ENCODE peak calls at places on chromosome X, in eight cellular contexts. F, T, X, A, C, U, W and D are unnamed samples.

GRCh38 chrX:109393859-109394258 is 88.0 kb downstream of the GUCY2F start:
- DNase-seq in A (no peak), W (no peak), U (peak), T (no peak), X (peak), F (no peak), C (no peak), D (peak)

GRCh38 chrX:1322393-1322792 is 14.2 kb upstream of the IL3RA start:
- DNase-seq in T (no peak), U (no peak), X (no peak), C (peak), F (no peak), A (no peak), W (no peak), D (no peak)

GRCh38 chrX:20517565-20517964 is 250.9 kb upstream of the RPS6KA3 start:
- DNase-seq in C (no peak), T (no peak), U (peak), A (no peak), X (no peak), W (no peak), F (no peak), D (no peak)

GRCh38 chrX:14864626-14865025 is 8.2 kb downstream of the FANCB start:
- DNase-seq in C (no peak), W (no peak), F (no peak), A (no peak), U (peak), X (no peak), T (no peak), D (no peak)

GRCh38 chrX:14630724-14631123 is 101.4 kb downstream of the GLRA2 start:
- DNase-seq in W (no peak), U (no peak), C (peak), F (no peak), X (peak), A (no peak), T (no peak), D (no peak)

GRCh38 chrX:47321978-47322377 is 48.4 kb upstream of the ZNF157 start:
- DNase-seq in W (no peak), X (peak), A (peak), C (no peak), T (no peak), U (no peak), F (peak), D (no peak)

GRCh38 chrX:139776614-139777013 is 68.6 kb upstream of the MCF2 start:
- DNase-seq in W (no peak), F (no peak), C (no peak), X (no peak), T (no peak), A (no peak), U (no peak), D (no peak)

GRCh38 chrX:140672840-140673731 is 36.5 kb upstream of the LINC00632 start:
- DNase-seq in U (no peak), A (no peak), X (peak), F (no peak), C (no peak), W (no peak), T (no peak), D (no peak)

GRCh38 chrX:68995386-68995779 is 166.6 kb downstream of the EFNB1 start:
- DNase-seq in F (no peak), U (no peak), A (no peak), T (no peak), X (peak), C (no peak), W (no peak), D (no peak)

GRCh38 chrX:120336899-120337298 is 25.0 kb upstream of the ATP1B4 start:
- DNase-seq in X (no peak), W (no peak), F (no peak), C (no peak), T (no peak), U (no peak), A (no peak), D (no peak)

GRCh38 chrX:55758033-55758432 is 40.5 kb downstream of the RRAGB start:
- DNase-seq in X (no peak), F (no peak), A (no peak), C (no peak), U (peak), T (no peak), W (no peak), D (no peak)

GRCh38 chrX:10119399-10119990 is 37.3 kb upstream of the CLCN4 start:
- DNase-seq in X (peak), F (peak), W (peak), A (peak), C (peak), T (peak), U (peak), D (peak)

GRCh38 chrX:16671005-16671404 is 21.0 kb downstream of the S100G start:
- DNase-seq in W (no peak), U (peak), X (peak), T (no peak), F (no peak), C (peak), A (no peak), D (no peak)

GRCh38 chrX:36445576-36445975 is 526.0 kb downstream of the CFAP47 start:
- DNase-seq in A (no peak), W (no peak), T (no peak), F (no peak), U (no peak), X (no peak), C (no peak), D (no peak)

GRCh38 chrX:38484607-38485498 is 76.5 kb upstream of the TSPAN7 start:
- DNase-seq in A (no peak), X (no peak), C (no peak), U (no peak), W (no peak), F (no peak), T (no peak), D (no peak)

GRCh38 chrX:103362504-103362903 is 6.2 kb downstream of the TCEAL9 start:
- DNase-seq in C (no peak), A (no peak), W (no peak), F (no peak), X (no peak), T (no peak), U (peak), D (no peak)

GRCh38 chrX:21996872-21997271 is 35.3 kb upstream of the PHEX start:
- DNase-seq in T (no peak), F (no peak), C (peak), U (peak), W (no peak), A (no peak), X (no peak), D (no peak)

GRCh38 chrX:40733691-40734090 is 1.7 kb downstream of the MED14 start:
- DNase-seq in T (no peak), U (peak), W (no peak), A (no peak), C (no peak), F (no peak), X (no peak), D (no peak)

DNA sequence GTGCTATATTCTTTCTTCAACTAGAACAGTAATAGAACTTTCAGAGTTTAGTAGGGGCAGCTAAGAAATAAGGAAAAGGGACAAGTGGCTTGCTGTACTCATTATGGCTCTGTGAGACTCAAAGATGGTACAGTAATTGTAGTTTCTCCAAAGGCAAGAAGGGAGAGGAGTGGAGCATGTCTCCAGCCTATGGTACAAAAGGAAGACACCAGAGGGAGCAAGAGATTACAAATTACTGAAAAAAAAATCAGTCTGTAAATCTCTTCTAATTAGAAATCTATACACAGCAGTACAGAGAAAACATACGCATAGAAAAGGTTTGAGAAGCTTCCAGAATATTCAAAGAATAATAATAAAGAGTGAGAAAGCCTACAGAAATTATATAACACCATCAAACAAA is 61.4 kb downstream of the KLHL4 start:
- DNase-seq in X (no peak), A (no peak), F (no peak), W (no peak), T (no peak), C (no peak), U (peak), D (no peak)
- TF ChIP-seq CTCF in X (peak), A (peak), F (no peak), W (peak), T (no peak), C (no peak), U (peak), D (no peak)

GRCh38 chrX:144334577-144334976 is 450.7 kb downstream of the UBE2NL start:
- DNase-seq in T (no peak), C (no peak), F (no peak), A (no peak), U (no peak), X (peak), W (no peak), D (no peak)
- TF ChIP-seq CTCF in T (no peak), C (no peak), F (no peak), A (peak), U (no peak), X (peak), W (peak), D (no peak)

GRCh38 chrX:64097891-64098290 is 107.6 kb downstream of the AMER1 start:
- DNase-seq in W (no peak), X (no peak), A (no peak), U (no peak), C (peak), F (no peak), T (no peak), D (no peak)

DNA sequence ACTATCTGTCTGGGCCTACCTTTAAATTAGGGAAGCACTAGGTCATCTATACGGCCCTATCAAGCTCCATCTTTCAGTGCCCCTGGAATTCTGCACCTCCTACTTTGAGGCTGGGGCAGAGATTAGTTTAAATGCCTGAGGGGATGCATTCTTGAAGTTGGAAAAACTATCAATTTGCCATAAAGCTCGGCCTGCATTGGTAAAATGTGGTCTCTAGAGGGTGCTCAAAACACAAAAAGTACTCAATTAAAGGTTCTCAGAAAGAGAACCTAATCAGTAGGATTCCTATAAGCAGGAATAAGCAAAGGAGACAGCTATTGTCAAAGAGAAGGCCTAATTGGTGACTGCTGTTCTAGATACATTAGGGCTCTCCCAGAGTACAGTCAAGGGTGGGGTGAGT is 111.7 kb downstream of the AMER1 start:
- DNase-seq in T (no peak), A (no peak), F (no peak), X (peak), U (peak), W (no peak), C (no peak), D (no peak)
- TF ChIP-seq CTCF in T (no peak), A (peak), F (no peak), X (peak), U (peak), W (peak), C (no peak), D (no peak)

GRCh38 chrX:131366387-131366786 is 77.3 kb upstream of the IGSF1 start:
- DNase-seq in F (no peak), X (no peak), C (no peak), U (no peak), W (no peak), T (no peak), A (no peak), D (no peak)
- TF ChIP-seq CTCF in F (no peak), X (peak), C (no peak), U (no peak), W (peak), T (no peak), A (peak), D (no peak)

DNA sequence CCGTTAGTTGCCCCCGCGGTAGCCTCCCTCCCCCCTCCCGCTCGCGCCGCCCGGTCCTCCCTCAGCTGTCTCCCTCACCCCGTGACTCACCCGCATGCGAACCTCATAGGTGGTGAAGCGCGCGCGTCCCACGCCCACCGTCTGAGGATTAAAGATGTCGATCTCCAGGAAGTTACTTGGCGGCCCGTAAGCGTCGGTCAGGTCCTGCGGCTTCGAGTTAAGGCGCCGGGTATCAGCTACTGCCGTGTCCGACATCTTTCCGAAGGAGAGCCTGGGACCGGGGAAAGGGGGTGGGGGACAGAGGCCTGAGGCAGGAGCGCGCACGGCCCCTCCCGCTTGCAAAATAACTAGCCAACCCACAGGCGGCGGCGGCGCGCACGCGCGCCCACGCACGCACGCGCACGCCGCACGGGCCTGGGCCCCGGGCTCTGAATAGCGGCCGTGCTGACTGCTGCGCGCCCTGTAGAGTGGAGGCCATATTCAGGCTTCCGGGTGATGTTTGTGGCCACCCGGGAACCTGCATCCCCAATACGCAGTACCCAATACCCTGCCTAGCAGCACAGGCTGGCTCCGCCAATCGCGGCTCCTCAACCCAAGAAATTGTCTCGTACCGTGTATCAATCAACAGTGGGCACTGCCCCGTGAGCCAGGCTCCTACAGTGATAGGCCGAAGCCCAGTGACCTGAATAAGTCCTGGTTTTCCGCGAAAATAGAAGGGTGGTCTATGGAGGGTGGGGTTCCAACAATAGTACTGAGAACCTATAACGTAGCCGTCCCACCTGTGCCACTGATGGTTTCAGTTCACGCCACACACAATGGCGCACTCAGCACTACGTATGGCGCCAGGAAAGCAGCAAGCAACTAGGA is at the start of gene SNX12:
- DNase-seq in T (peak), A (peak), U (peak), W (peak), X (peak), F (peak), C (peak), D (peak)
- TF ChIP-seq CTCF in T (peak), A (no peak), U (no peak), W (no peak), X (no peak), F (no peak), C (no peak), D (no peak)

GRCh38 chrX:118499295-118499694 is 3.7 kb downstream of the DOCK11 start:
- DNase-seq in W (no peak), F (no peak), C (no peak), U (no peak), X (peak), T (no peak), A (no peak), D (no peak)
- TF ChIP-seq CTCF in W (no peak), F (no peak), C (no peak), U (no peak), X (no peak), T (no peak), A (no peak), D (no peak)

DNA sequence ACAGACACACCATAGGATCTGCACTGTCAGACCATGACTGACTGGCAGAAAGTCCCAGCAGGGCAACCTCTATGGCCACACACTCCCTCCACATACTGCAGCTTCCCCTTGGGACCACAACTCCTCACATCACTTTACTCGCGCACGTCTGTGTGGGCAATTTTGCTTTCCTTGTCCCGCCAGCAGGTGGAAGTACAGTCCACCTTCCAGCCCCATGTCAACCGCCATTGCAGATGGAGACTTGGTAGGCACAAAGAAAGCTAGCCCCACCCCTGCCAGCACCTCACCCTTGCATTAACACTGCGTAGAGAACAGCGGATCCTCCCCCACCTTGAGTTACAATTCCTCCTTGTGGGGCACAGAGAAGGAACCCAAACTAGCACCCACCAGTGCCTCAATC is 74.4 kb upstream of the NAP1L2 start:
- DNase-seq in F (no peak), X (peak), C (no peak), W (no peak), A (no peak), T (no peak), U (no peak), D (no peak)
- TF ChIP-seq CTCF in F (no peak), X (peak), C (no peak), W (no peak), A (peak), T (no peak), U (no peak), D (no peak)

GRCh38 chrX:70009049-70009448 is 40.7 kb downstream of the AWAT2 start:
- DNase-seq in W (no peak), F (no peak), C (no peak), T (no peak), U (no peak), X (no peak), A (no peak), D (no peak)

GRCh38 chrX:70009970-70010369 is 39.8 kb downstream of the AWAT2 start:
- DNase-seq in A (no peak), U (no peak), W (no peak), X (no peak), T (no peak), F (no peak), C (no peak), D (no peak)

GRCh38 chrX:70012756-70013155 is 37.0 kb downstream of the AWAT2 start:
- DNase-seq in C (no peak), A (no peak), F (no peak), T (no peak), U (no peak), X (no peak), W (no peak), D (no peak)

GRCh38 chrX:70013483-70014222 is 36.1 kb downstream of the AWAT2 start:
- DNase-seq in X (no peak), A (no peak), U (peak), C (no peak), W (no peak), F (no peak), T (no peak), D (no peak)

DNA sequence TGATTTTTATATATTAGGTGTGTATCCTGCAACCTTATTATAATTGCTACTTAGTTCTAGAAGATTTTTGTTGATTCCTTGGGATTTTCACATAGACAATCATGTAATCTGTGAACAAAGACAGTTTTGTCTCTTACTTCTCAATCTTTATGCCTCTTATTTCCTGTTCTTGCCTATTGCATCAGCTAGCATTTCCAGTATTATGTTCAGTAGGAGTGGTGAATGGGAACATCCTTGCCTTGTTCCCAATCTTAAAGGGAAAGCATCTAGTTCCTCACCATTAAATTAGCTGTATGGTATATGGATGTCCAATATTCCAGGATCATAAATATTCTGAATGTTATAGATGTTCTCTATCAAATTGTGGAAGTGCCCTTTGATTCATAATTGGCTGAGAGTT is 41.8 kb downstream of the AWAT2 start:
- DNase-seq in W (no peak), X (no peak), C (no peak), A (no peak), T (no peak), U (peak), F (no peak), D (no peak)
- TF ChIP-seq CTCF in W (no peak), X (no peak), C (no peak), A (no peak), T (no peak), U (no peak), F (no peak), D (no peak)

GRCh38 chrX:8183281-8183680 is 12.2 kb upstream of the VCX2 start:
- DNase-seq in T (no peak), A (no peak), C (no peak), U (no peak), X (no peak), W (no peak), F (no peak), D (no peak)

GRCh38 chrX:8179653-8180052 is 8.6 kb upstream of the VCX2 start:
- DNase-seq in W (no peak), A (no peak), F (no peak), X (no peak), C (no peak), U (peak), T (no peak), D (no peak)
- TF ChIP-seq CTCF in W (peak), A (peak), F (no peak), X (peak), C (no peak), U (peak), T (no peak), D (no peak)